ENCODE peak calls at places on chromosomes 16 and 17, in five cellular contexts. Q, H, M, V and U are unnamed samples.

GRCh38 chr16:58105619-58106018 is 23.6 kb downstream of the CFAP20 start:
- DNase-seq in V (no peak), H (no peak), M (no peak), Q (no peak), U (no peak)

GRCh38 chr16:16881771-16882170 is 502.8 kb downstream of the NPIPA7 start:
- DNase-seq in M (no peak), Q (no peak), V (no peak), H (no peak), U (no peak)

GRCh38 chr17:38355256-38355655 is 3.6 kb downstream of the SOCS7 start:
- DNase-seq in H (no peak), Q (no peak), V (no peak), M (no peak), U (no peak)

GRCh38 chr17:7834554-7834890 is 505 bp downstream of the KDM6B start:
- DNase-seq in H (no peak), M (peak; percentile 60), Q (peak; percentile 62), V (peak; percentile 57), U (peak; percentile 43)

GRCh38 chr17:73458191-73458590 is 146.4 kb upstream of the CDC42EP4 start:
- DNase-seq in Q (no peak), V (no peak), H (no peak), M (no peak), U (no peak)

GRCh38 chr17:63843387-63844292 is 1.2 kb upstream of the SMARCD2 start:
- DNase-seq in M (no peak), V (no peak), Q (peak; percentile 86), H (no peak), U (no peak)

GRCh38 chr16:20938426-20938825 is 37.9 kb downstream of the LYRM1 start:
- DNase-seq in H (no peak), M (no peak), Q (no peak), V (no peak), U (no peak)

GRCh38 chr17:28326114-28326513 is 7.1 kb downstream of the TMEM97 start:
- DNase-seq in V (no peak), H (no peak), M (no peak), Q (no peak), U (no peak)

GRCh38 chr17:8488931-8489330 is 53.2 kb downstream of the NDEL1 start:
- DNase-seq in Q (peak; percentile 85), V (no peak), H (no peak), M (no peak), U (no peak)

GRCh38 chr16:15650019-15650697 is at the start of gene NDE1:
- DNase-seq in Q (peak; percentile 93), V (peak; percentile 82), M (peak; percentile 96), H (peak; percentile 77), U (peak; percentile 78)

GRCh38 chr17:347309-347708 is 5.3 kb downstream of the RPH3AL start:
- DNase-seq in V (no peak), H (no peak), Q (no peak), M (no peak), U (no peak)

GRCh38 chr16:1895949-1896675 is 22.1 kb downstream of the HS3ST6 start:
- DNase-seq in H (no peak), Q (no peak), V (no peak), M (no peak), U (no peak)

GRCh38 chr16:80931985-80932720 is 74.5 kb downstream of the CMC2 start:
- DNase-seq in H (no peak), V (no peak), Q (peak; percentile 57), M (peak; percentile 67), U (no peak)

GRCh38 chr17:32659419-32659842 is 172.6 kb downstream of the CDK5R1 start:
- DNase-seq in Q (peak; percentile 64), M (peak; percentile 84), H (peak; percentile 57), V (peak; percentile 15), U (peak; percentile 55)

GRCh38 chr17:78774956-78775571 is 7.0 kb downstream of the CYTH1 start:
- DNase-seq in M (no peak), V (no peak), H (peak; percentile 30), Q (no peak), U (no peak)

GRCh38 chr17:1686086-1686485 is 1.4 kb upstream of the PRPF8 start:
- DNase-seq in Q (peak; percentile 11), M (no peak), V (no peak), H (no peak), U (no peak)

GRCh38 chr17:5500804-5501391 is 14.5 kb downstream of the MIS12 start:
- DNase-seq in M (peak; percentile 98), Q (peak; percentile 88), H (peak; percentile 50), V (peak; percentile 57), U (peak; percentile 66)